ENCODE peak calls at places on chromosomes 2 and 18, in nine cellular contexts. M is KG1; Z is COR-L47; P is activated T-cell treated with anti-CD3 and anti-CD28 coated beads, Interleukin-2, amount 50 U/mL, for 4 hours; R is lower leg skin; N is fibroblast of the conjunctiva; V is AG20443; Y is midbrain; F is CD4-positive, CD25-positive, alpha-beta regulatory T cell. O is an unnamed sample.

GRCh38 chr2:210445116-210445707 is 31.3 kb downstream of the LANCL1 start:
- DNase-seq in M (peak), Z (peak), P (no peak), R (no peak), N (no peak), V (peak), Y (peak), F (peak), O (peak)

GRCh38 chr18:27261769-27262549 is 76.9 kb upstream of the CHST9 start:
- DNase-seq in M (no peak), Z (no peak), P (no peak), R (no peak), N (no peak), V (no peak), Y (no peak), F (no peak), O (no peak)

GRCh38 chr2:109647636-109648035 is 33.5 kb downstream of the SOWAHC start:
- DNase-seq in M (no peak), Z (no peak), P (no peak), R (peak), N (no peak), V (peak), Y (no peak), F (no peak), O (no peak)

GRCh38 chr2:20525041-20526035 is 78.5 kb downstream of the RHOB start:
- DNase-seq in M (no peak), Z (no peak), P (no peak), R (no peak), N (peak), V (peak), Y (no peak), F (no peak), O (no peak)

GRCh38 chr2:39772086-39772811 is 6.8 kb downstream of the THUMPD2 start:
- DNase-seq in M (no peak), Z (no peak), P (no peak), R (no peak), N (no peak), V (peak), Y (no peak), F (peak), O (no peak)

GRCh38 chr2:218991674-218992168 is 1.5 kb downstream of the CRYBA2 start:
- DNase-seq in M (no peak), Z (no peak), P (no peak), R (no peak), N (no peak), V (peak), Y (no peak), F (no peak), O (no peak)

GRCh38 chr2:57869763-57870344 is 176.8 kb upstream of the VRK2 start:
- DNase-seq in M (no peak), Z (peak), P (no peak), R (no peak), N (no peak), V (no peak), Y (no peak), F (no peak), O (no peak)

GRCh38 chr18:54775686-54776085 is 52.6 kb upstream of the RAB27B start:
- DNase-seq in M (no peak), Z (no peak), P (no peak), R (no peak), N (peak), V (peak), Y (no peak), F (no peak), O (no peak)

GRCh38 chr2:55073278-55073677 is 23.0 kb upstream of the RTN4 start:
- DNase-seq in M (no peak), Z (no peak), P (no peak), R (no peak), N (no peak), V (no peak), Y (no peak), F (no peak), O (no peak)

GRCh38 chr2:16900405-16901025 is 234.9 kb upstream of the CYRIA start:
- DNase-seq in M (no peak), Z (no peak), P (no peak), R (no peak), N (no peak), V (no peak), Y (no peak), F (no peak), O (peak)

GRCh38 chr18:50709215-50709614 is 110.6 kb downstream of the MRO start:
- DNase-seq in M (no peak), Z (no peak), P (no peak), R (no peak), N (no peak), V (no peak), Y (no peak), F (no peak), O (no peak)

GRCh38 chr18:74234326-74235171 is 57.2 kb downstream of the CYB5A start:
- DNase-seq in M (no peak), Z (no peak), P (no peak), R (peak), N (peak), V (peak), Y (no peak), F (no peak), O (no peak)

GRCh38 chr2:47016172-47016913 is 100.7 kb upstream of the MCFD2 start:
- DNase-seq in M (peak), Z (no peak), P (no peak), R (no peak), N (peak), V (peak), Y (no peak), F (no peak), O (peak)